ENCODE peak calls at places on chromosomes 3 and 15, in nine cellular contexts. F is right atrium auricular region; B is activated naive CD4-positive, alpha-beta T cell treated with anti-CD3 and anti-CD28 coated beads, Interleukin-2, amount 10 ng/mL, durations not matched to agents 7 days and 5 days; Z is B cell; H is A549; A is CD4-positive, CD25-positive, alpha-beta regulatory T cell; S is Right ventricle myocardium superior; N is iPS-NIHi11; U is left lung. P is an unnamed sample.

GRCh38 chr15:89129816-89130134 is 41.5 kb downstream of the ABHD2 start:
- DNase-seq in F (no peak), B (no peak), S (no peak), A (no peak), N (no peak), H (no peak), Z (no peak), U (no peak), P (no peak)

GRCh38 chr3:42117175-42118008 is 26.2 kb downstream of the TRAK1 start:
- DNase-seq in U (peak), Z (no peak), N (peak), A (no peak), F (no peak), S (peak), H (peak), B (peak), P (peak)

GRCh38 chr3:189383630-189384029 is 211.9 kb downstream of the TPRG1 start:
- DNase-seq in Z (no peak), F (no peak), B (no peak), S (no peak), H (no peak), A (no peak), U (no peak), N (no peak), P (no peak)

GRCh38 chr15:101003706-101004105 is 84.5 kb downstream of the LRRK1 start:
- DNase-seq in A (no peak), F (peak), U (no peak), B (no peak), H (no peak), N (no peak), S (no peak), Z (no peak), P (no peak)

GRCh38 chr3:50154476-50154839 is 666 bp upstream of the SEMA3F start:
- DNase-seq in N (peak), H (no peak), B (no peak), Z (no peak), F (no peak), U (no peak), A (no peak), S (no peak), P (no peak)

GRCh38 chr3:141370065-141370533 is 1.8 kb downstream of the ZBTB38 start:
- DNase-seq in S (no peak), H (peak), F (peak), N (peak), U (no peak), Z (peak), B (peak), A (peak), P (peak)

GRCh38 chr3:83523470-83524073 is 1435.2 kb upstream of the CADM2 start:
- DNase-seq in N (peak), U (no peak), B (no peak), H (peak), A (peak), S (no peak), Z (no peak), F (no peak), P (peak)

GRCh38 chr15:77606142-77607034 is 26.3 kb downstream of the LINGO1 start:
- DNase-seq in A (no peak), S (no peak), Z (no peak), B (no peak), F (no peak), N (no peak), H (no peak), U (no peak), P (peak)

GRCh38 chr15:79451361-79451999 is 19.3 kb downstream of the MINAR1 start:
- DNase-seq in Z (no peak), S (no peak), U (no peak), B (no peak), F (no peak), H (no peak), A (no peak), N (peak), P (peak)

GRCh38 chr3:59894425-59895146 is 844.8 kb upstream of the CFAP20DC start:
- DNase-seq in B (no peak), H (no peak), S (no peak), Z (no peak), N (no peak), A (no peak), F (no peak), U (no peak), P (no peak)

GRCh38 chr3:9000041-9000440 is 36.8 kb upstream of the RAD18 start:
- DNase-seq in Z (no peak), B (no peak), F (peak), U (no peak), H (no peak), N (no peak), S (no peak), A (no peak), P (no peak)

GRCh38 chr15:69758291-69758771 is 305.7 kb downstream of the RPLP1 start:
- DNase-seq in S (no peak), Z (no peak), U (no peak), A (no peak), N (no peak), H (no peak), B (no peak), F (no peak), P (no peak)

GRCh38 chr3:138946554-138947302 is at the start of the genes FOXL2 and FOXL2NB:
- DNase-seq in A (no peak), B (peak), F (no peak), U (no peak), Z (peak), S (no peak), H (peak), N (peak), P (peak)

GRCh38 chr15:70058642-70059360 is 38.9 kb downstream of the TLE3 start:
- DNase-seq in F (no peak), Z (no peak), N (no peak), U (no peak), H (no peak), S (no peak), A (no peak), B (peak), P (no peak)

GRCh38 chr3:174884776-174885568 is 25.8 kb downstream of the NAALADL2 start:
- DNase-seq in U (no peak), H (no peak), B (no peak), S (no peak), A (no peak), Z (no peak), F (no peak), N (no peak), P (peak)

GRCh38 chr3:194203482-194204035 is 67.6 kb downstream of the HES1 start:
- DNase-seq in S (no peak), H (no peak), Z (peak), F (no peak), U (no peak), B (peak), A (peak), N (no peak), P (peak)

GRCh38 chr3:15063656-15064286 is 1.3 kb downstream of the MRPS25 start:
- DNase-seq in B (no peak), H (no peak), A (no peak), F (no peak), N (no peak), S (no peak), Z (no peak), U (no peak), P (no peak)

GRCh38 chr15:60858511-60859085 is 370.5 kb downstream of the RORA start:
- DNase-seq in F (no peak), A (no peak), B (no peak), N (no peak), U (no peak), S (no peak), H (no peak), Z (no peak), P (peak)

GRCh38 chr3:77041156-77041696 is 1.3 kb downstream of the ROBO2 start:
- DNase-seq in N (no peak), A (no peak), H (no peak), B (no peak), Z (no peak), F (no peak), S (no peak), U (no peak), P (no peak)

GRCh38 chr15:100248236-100248635 is 93.5 kb downstream of the ADAMTS17 start:
- DNase-seq in S (no peak), Z (no peak), U (no peak), N (no peak), F (no peak), H (no peak), B (no peak), A (no peak), P (no peak)

GRCh38 chr15:78968539-78969271 is 23.9 kb upstream of the CTSH start:
- DNase-seq in F (no peak), Z (no peak), B (no peak), H (no peak), U (no peak), N (no peak), S (no peak), A (no peak), P (peak)